ENCODE peak calls at places on chromosomes 11 and 22, in six cellular contexts. Y is activated B cell treated with CpG ODN at 0.5 μM for 24 hours; Z is foreskin fibroblast; P is CD8-positive, alpha-beta T cell; M is WTC11; T is lower lobe of right lung. X is an unnamed sample.

GRCh38 chr11:70581991-70582885 is 183.9 kb downstream of the CTTN start:
- DNase-seq in P (no peak), M (no peak), Z (no peak), Y (no peak), T (peak; percentile 19), X (no peak)

GRCh38 chr22:32323513-32324164 is 34.0 kb upstream of the RFPL3 start:
- DNase-seq in P (no peak), T (no peak), Y (no peak), Z (no peak), M (no peak), X (no peak)

GRCh38 chr22:43128116-43128515 is 15.1 kb downstream of the MCAT start:
- DNase-seq in Z (no peak), Y (no peak), P (no peak), M (no peak), T (no peak), X (no peak)

GRCh38 chr22:31177420-31178162 is 17.6 kb downstream of the RNF185 start:
- DNase-seq in Z (peak; percentile 83), P (no peak), T (no peak), M (no peak), Y (no peak), X (no peak)

GRCh38 chr11:69369945-69370344 is 76.0 kb downstream of the MYEOV start:
- DNase-seq in P (peak; percentile 23), T (no peak), Y (no peak), M (no peak), Z (no peak), X (peak; percentile 9)

GRCh38 chr22:31749636-31750364 is at the start of gene PRR14L:
- DNase-seq in Y (peak; percentile 100), Z (peak; percentile 92), P (peak; percentile 100), T (peak; percentile 100), M (peak; percentile 99), X (peak; percentile 99)

GRCh38 chr11:14503023-14503422 is 3.4 kb upstream of the COPB1 start:
- DNase-seq in M (no peak), Z (no peak), T (no peak), P (no peak), Y (no peak), X (no peak)

GRCh38 chr11:62195945-62196344 is 5.9 kb downstream of the SCGB1D1 start:
- DNase-seq in M (no peak), P (no peak), T (no peak), Y (no peak), Z (no peak), X (no peak)

GRCh38 chr11:7892059-7892699 is 38.9 kb downstream of the OR10A6 start:
- DNase-seq in P (no peak), Z (peak; percentile 92), Y (no peak), M (no peak), T (no peak), X (no peak)

GRCh38 chr11:85779956-85780640 is 30.8 kb downstream of the SYTL2 start:
- DNase-seq in M (no peak), P (no peak), Z (peak; percentile 19), Y (no peak), T (no peak), X (no peak)

GRCh38 chr11:35260342-35260985 is 121.5 kb downstream of the CD44 start:
- DNase-seq in P (no peak), Z (peak; percentile 69), T (no peak), Y (no peak), M (no peak), X (no peak)

GRCh38 chr11:43404406-43404805 is 45.7 kb downstream of the TTC17 start:
- DNase-seq in Y (no peak), M (no peak), T (no peak), P (no peak), Z (no peak), X (no peak)

GRCh38 chr11:38460901-38461300 is 1862.9 kb upstream of the RAG2 start:
- DNase-seq in M (no peak), T (peak; percentile 50), Z (peak; percentile 38), Y (no peak), P (no peak), X (no peak)

GRCh38 chr22:46387748-46388147 is 52.2 kb downstream of the TRMU start:
- DNase-seq in Z (no peak), Y (no peak), T (no peak), M (no peak), P (no peak), X (no peak)

GRCh38 chr11:118002541-118003019 is 16.4 kb downstream of the IL10RA start:
- DNase-seq in T (peak; percentile 49), Y (no peak), Z (no peak), M (no peak), P (no peak), X (no peak)

DNA sequence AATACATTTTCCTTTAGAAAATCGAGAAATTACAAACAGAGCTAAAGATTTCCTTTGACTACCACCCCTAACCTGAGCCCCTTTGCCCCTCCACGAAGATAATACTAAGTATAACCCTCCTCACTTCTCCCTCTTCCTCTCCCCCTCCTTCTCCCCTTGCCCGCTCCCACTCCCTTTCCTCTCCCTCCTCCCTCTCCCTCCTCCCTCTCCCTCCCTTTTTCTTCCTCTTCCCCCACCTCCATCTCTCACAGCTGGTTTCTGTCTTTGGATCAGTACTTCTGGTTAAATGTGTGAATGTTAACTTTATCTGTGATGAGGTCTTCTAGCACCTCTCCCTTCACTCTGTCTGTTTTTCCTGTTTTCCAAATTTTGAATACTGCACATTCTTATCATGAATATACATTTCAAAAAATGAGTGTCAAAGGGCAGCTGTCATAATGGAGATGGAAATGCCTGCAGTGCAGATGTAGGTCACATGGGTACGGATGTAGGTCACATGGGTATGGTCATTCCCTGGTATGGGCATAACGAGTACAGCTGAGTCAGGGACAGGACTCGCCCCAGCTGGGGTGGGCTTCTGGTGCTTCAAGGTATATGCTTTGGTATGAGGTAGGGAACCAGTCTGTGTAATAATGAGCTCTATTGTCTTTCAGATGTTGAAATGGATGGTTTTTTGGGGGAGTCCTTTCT is 54.3 kb upstream of the OR4B1 start:
- DNase-seq in M (no peak), T (no peak), Y (no peak), P (no peak), Z (no peak), X (no peak)
- TF ChIP-seq CTCF in M (no peak), T (no peak), Y (no peak), P (no peak), Z (no peak), X (no peak)

DNA sequence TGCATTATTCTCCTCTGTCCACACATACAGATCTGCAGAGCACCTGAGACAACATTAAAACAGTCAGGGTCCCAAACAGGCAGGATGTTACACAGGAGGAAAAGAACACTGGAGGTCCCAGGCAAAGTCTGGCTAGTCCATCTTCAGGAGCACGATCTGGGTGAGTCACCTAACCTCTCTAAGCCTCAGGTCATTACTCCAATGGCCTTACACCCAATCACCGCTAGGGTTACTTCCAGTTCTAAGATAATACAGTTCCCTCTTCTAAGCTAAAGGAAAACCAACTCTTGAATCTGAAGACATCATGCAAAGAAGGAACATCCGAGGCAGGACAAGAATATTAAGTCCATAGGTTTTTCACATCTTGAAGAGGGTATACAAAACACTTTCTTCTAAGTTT is 24.5 kb downstream of the ASCC2 start:
- DNase-seq in P (no peak), Y (no peak), M (no peak), T (no peak), Z (no peak), X (no peak)
- TF ChIP-seq CTCF in P (no peak), Y (no peak), M (no peak), T (no peak), Z (no peak), X (no peak)

DNA sequence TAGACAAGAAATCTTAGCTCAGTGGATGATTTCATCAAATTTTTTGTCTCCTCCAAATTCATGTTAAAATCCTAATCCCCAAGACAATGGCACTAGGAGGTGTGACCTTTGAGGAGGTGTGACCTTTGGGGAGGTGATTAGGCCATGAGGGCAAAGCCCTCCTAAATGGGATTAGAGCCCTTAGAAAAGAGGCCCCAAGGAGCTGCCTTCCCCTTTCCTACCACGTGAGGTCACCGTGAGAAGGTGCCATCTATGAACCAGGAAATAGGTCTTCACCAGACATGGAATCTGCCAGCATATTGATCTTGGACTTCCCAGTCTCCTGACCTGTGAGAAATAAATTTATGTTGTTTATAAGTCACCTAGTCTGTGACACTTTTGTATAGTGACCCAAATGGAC is 138.7 kb downstream of the TRIM29 start:
- DNase-seq in P (no peak), M (peak; percentile 41), Y (no peak), T (no peak), Z (no peak), X (no peak)
- TF ChIP-seq CTCF in P (no peak), M (no peak), Y (no peak), T (no peak), Z (no peak), X (no peak)

DNA sequence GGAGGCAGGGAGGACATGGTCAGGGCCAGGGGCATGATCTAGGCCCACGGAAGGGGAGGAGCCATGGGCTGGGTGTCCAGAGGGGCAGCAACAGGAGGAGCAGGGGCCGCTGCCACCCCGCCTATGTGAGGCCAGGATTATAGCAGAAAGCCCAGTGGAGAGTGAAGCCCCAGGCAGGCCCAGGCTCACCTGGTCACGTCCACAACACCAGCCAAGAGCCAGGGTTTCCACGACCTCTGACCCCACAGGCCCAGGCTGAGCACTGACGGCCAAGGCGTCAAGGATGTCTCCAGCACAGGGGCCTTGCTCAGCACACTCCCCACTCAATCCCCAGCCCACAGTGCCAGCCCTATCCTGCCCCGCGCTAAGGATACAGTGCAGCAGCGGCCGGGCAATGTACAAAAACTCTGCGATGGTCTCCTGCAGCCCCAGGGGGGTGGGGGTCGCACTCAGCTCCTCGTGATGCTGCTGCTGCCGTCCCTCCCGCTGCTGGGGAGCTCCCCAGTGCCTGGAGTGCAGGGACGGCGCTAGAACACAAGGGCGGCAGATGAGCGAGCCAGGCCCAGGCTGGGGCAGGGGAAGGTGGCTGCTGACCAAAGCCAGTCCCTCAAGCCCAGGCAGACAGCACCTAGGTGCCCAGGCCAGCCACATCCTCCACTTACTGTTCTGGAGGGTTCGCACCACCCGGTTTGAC is 3.6 kb downstream of the PEX16 start:
- DNase-seq in Z (no peak), Y (no peak), M (no peak), P (no peak), T (no peak), X (no peak)
- TF ChIP-seq CTCF in Z (no peak), Y (no peak), M (no peak), P (no peak), T (no peak), X (no peak)

GRCh38 chr11:64802370-64803162 is 448 bp downstream of the MAP4K2 start:
- DNase-seq in P (no peak), Z (no peak), M (peak; percentile 25), T (no peak), Y (peak; percentile 52), X (no peak)

GRCh38 chr11:64803846-64804345 is 882 bp upstream of the MAP4K2 start:
- DNase-seq in Z (no peak), M (peak; percentile 47), Y (no peak), T (no peak), P (no peak), X (no peak)

GRCh38 chr11:64801591-64802369 is 1.2 kb downstream of the MAP4K2 start:
- DNase-seq in Y (peak; percentile 23), Z (no peak), P (no peak), T (no peak), M (no peak), X (no peak)

GRCh38 chr11:64804346-64805210 is 1.6 kb upstream of the MAP4K2 start:
- DNase-seq in M (peak; percentile 53), Y (no peak), Z (no peak), P (no peak), T (no peak), X (no peak)

GRCh38 chr11:64803163-64803845 is at the start of gene MAP4K2:
- DNase-seq in Y (peak; percentile 91), Z (peak; percentile 79), P (peak; percentile 91), T (peak; percentile 92), M (peak; percentile 90), X (peak; percentile 91)
- TF ChIP-seq CTCF in Y (no peak), Z (peak; percentile 5), P (no peak), T (peak; percentile 35), M (no peak), X (peak; percentile 16)

GRCh38 chr11:113906038-113906437 is 1.4 kb downstream of the HTR3B start:
- DNase-seq in Z (peak; percentile 28), T (no peak), M (peak; percentile 42), Y (no peak), P (no peak), X (no peak)
- TF ChIP-seq CTCF in Z (peak; percentile 3), T (no peak), M (no peak), Y (no peak), P (no peak), X (no peak)